ENCODE peak calls at places on chromosomes 5 and 9, in four cellular contexts. X, K, R and T are unnamed samples.

GRCh38 chr9:12784461-12785250 is 9.8 kb downstream of the LURAP1L start:
- DNase-seq in X (peak; percentile 98), K (peak; percentile 65), R (no peak), T (peak; percentile 100)

GRCh38 chr9:16728128-16728505 is 142.4 kb downstream of the BNC2 start:
- DNase-seq in X (peak; percentile 27), K (no peak), R (no peak), T (peak; percentile 25)

GRCh38 chr9:14822666-14823065 is 87.6 kb downstream of the FREM1 start:
- DNase-seq in X (no peak), K (no peak), R (no peak), T (no peak)

GRCh38 chr9:77926314-77926959 is 105.2 kb downstream of the GNAQ start:
- DNase-seq in X (peak; percentile 76), K (no peak), R (no peak), T (peak; percentile 64)

GRCh38 chr9:78573205-78573604 is 276.3 kb downstream of the PSAT1 start:
- DNase-seq in X (no peak), K (no peak), R (no peak), T (no peak)

GRCh38 chr9:85610074-85610855 is 131.5 kb downstream of the AGTPBP1 start:
- DNase-seq in X (peak; percentile 82), K (peak; percentile 78), R (peak; percentile 66), T (peak; percentile 81)

GRCh38 chr9:73615557-73615956 is 463.9 kb downstream of the ANXA1 start:
- DNase-seq in X (no peak), K (peak; percentile 44), R (no peak), T (no peak)

GRCh38 chr9:136560586-136560985 is 14.7 kb upstream of the NOTCH1 start:
- DNase-seq in X (no peak), K (no peak), R (no peak), T (no peak)

GRCh38 chr5:180330810-180331646 is 22.1 kb downstream of the GFPT2 start:
- DNase-seq in X (peak; percentile 99), K (peak; percentile 90), R (no peak), T (peak; percentile 99)

GRCh38 chr9:37187713-37188439 is 67.5 kb downstream of the ZCCHC7 start:
- DNase-seq in X (peak; percentile 28), K (no peak), R (no peak), T (no peak)

GRCh38 chr9:69919461-69920061 is 98.9 kb downstream of the CFAP95 start:
- DNase-seq in X (peak; percentile 74), K (peak; percentile 60), R (peak; percentile 35), T (peak; percentile 72)

GRCh38 chr9:91157891-91158660 is 203.6 kb downstream of the AUH start:
- DNase-seq in X (no peak), K (no peak), R (no peak), T (no peak)

GRCh38 chr5:59358497-59358896 is 535.0 kb downstream of the PDE4D start:
- DNase-seq in X (peak; percentile 16), K (peak; percentile 86), R (no peak), T (peak; percentile 88)

GRCh38 chr5:170155771-170156170 is 50.1 kb downstream of the FOXI1 start:
- DNase-seq in X (no peak), K (no peak), R (no peak), T (no peak)

GRCh38 chr9:82021198-82021597 is 32.6 kb downstream of the SPATA31D1 start:
- DNase-seq in X (peak; percentile 98), K (peak; percentile 12), R (no peak), T (peak; percentile 81)

GRCh38 chr5:125093776-125094175 is 347.3 kb upstream of the ZNF608 start:
- DNase-seq in X (peak; percentile 92), K (peak; percentile 2), R (no peak), T (peak; percentile 71)

GRCh38 chr9:128027705-128028104 is 39.4 kb downstream of the NAIF1 start:
- DNase-seq in X (no peak), K (no peak), R (no peak), T (no peak)

GRCh38 chr5:153749941-153750340 is 259.5 kb downstream of the GRIA1 start:
- DNase-seq in X (no peak), K (no peak), R (peak; percentile 75), T (peak; percentile 20)

GRCh38 chr5:134477462-134478245 is 47.8 kb upstream of the JADE2 start:
- DNase-seq in X (no peak), K (peak; percentile 59), R (no peak), T (peak; percentile 67)

GRCh38 chr5:171272996-171273970 is 35.8 kb upstream of the TLX3 start:
- DNase-seq in X (peak; percentile 40), K (peak; percentile 85), R (peak; percentile 3), T (peak; percentile 16)

GRCh38 chr5:103446813-103447212 is 115.8 kb downstream of the NUDT12 start:
- DNase-seq in X (peak; percentile 61), K (no peak), R (no peak), T (no peak)

GRCh38 chr5:135242021-135242480 is 157.0 kb downstream of the MACROH2A1 start:
- DNase-seq in X (peak; percentile 64), K (no peak), R (no peak), T (peak; percentile 58)

GRCh38 chr9:14031015-14031414 is 282.9 kb downstream of the NFIB start:
- DNase-seq in X (peak; percentile 18), K (peak; percentile 76), R (peak; percentile 29), T (peak; percentile 64)

GRCh38 chr9:30504502-30504905 is 1879.9 kb upstream of the ACO1 start:
- DNase-seq in X (no peak), K (no peak), R (no peak), T (no peak)

GRCh38 chr9:19408693-19409405 is at the start of gene ACER2:
- DNase-seq in X (peak; percentile 84), K (peak; percentile 94), R (peak; percentile 90), T (peak; percentile 88)
- H2BK15ac ChIP-seq in X (no peak within 1 kb of the TSS), K (no peak within 1 kb of the TSS), R (peak within 1 kb of the TSS; percentile 38), T (peak within 1 kb of the TSS; percentile 66)

GRCh38 chr5:132134384-132134783 is 60.8 kb downstream of the CSF2 start:
- DNase-seq in X (peak; percentile 30), K (peak; percentile 2), R (no peak), T (peak; percentile 31)

GRCh38 chr5:132136906-132137305 is 63.3 kb downstream of the CSF2 start:
- DNase-seq in X (peak; percentile 88), K (no peak), R (no peak), T (no peak)

GRCh38 chr5:132130918-132131715 is 57.5 kb downstream of the CSF2 start:
- DNase-seq in X (no peak), K (no peak), R (no peak), T (no peak)

DNA sequence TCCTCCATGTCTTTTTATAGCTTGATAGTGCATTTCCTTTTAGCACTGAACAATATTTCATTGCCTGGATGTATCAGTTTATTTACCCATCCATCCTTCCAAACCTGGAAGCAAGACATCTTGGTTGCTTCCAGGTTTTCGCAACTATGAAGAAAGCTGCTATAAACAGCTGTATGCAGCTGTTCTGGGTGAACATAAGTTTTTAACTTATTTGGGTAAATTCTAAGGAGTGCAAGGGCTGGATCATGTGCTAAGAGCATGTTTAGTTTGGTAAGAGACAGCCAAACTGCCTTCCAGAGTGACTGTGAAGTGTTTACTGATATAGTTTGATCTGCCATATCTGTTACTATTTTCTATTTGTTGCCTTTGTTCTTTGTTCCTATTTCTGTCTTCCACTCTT is 58.5 kb downstream of the CSF2 start:
- DNase-seq in X (no peak), K (no peak), R (no peak), T (peak; percentile 15)
- H2BK15ac ChIP-seq in X (no peak overlapping the region), K (no peak overlapping the region), R (no peak overlapping the region), T (no peak overlapping the region)

DNA sequence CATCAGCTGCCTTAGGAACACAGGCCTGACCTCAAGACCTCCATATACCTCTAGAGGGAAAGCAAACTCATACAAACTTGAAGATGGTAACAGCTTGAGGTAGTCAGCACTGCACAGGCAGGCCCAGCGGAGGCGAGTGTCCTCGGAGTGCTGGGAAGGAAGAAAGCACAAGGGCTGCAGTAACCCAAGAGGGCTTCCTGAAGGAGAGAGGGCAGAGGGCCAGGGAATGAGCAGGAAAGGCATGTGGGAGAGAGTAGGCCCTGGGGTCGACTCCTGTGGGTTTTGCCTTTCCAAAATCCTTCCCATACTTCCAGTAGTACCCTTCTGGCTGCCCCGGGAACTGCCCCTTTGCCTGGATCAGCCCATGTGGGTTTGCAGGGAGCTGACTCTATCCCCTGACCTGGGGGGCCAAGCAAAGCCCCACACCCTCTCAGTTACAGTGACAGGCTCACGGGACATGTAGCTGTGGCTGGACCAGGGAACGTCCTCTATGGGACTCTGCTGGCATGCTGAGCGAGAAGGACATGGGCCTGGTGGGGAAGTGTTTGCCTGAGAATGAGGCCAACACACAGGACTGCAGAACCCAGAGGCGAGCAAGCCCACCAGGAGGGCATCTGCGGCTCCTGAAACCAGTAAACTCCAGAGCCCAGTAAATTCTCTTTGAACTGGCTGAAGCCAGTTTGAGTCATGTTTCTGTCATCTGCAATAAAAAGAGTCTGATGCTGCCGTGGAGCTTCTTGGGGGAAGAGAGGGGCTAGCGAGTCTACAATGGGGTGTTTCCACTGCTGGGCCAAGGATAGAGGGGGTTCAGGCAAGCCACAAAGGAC is 64.1 kb downstream of the COL23A1 start:
- DNase-seq in X (no peak), K (no peak), R (no peak), T (no peak)
- H2BK15ac ChIP-seq in X (no peak overlapping the region), K (no peak overlapping the region), R (no peak overlapping the region), T (no peak overlapping the region)

GRCh38 chr9:32385135-32385884 is 867 bp downstream of the ACO1 start:
- DNase-seq in X (peak; percentile 41), K (no peak), R (no peak), T (no peak)

GRCh38 chr9:32387256-32387655 is 2.8 kb downstream of the ACO1 start:
- DNase-seq in X (no peak), K (no peak), R (no peak), T (no peak)

GRCh38 chr9:32385885-32386283 is 1.4 kb downstream of the ACO1 start:
- DNase-seq in X (no peak), K (no peak), R (no peak), T (no peak)

GRCh38 chr9:32384364-32385134 is at the start of gene ACO1:
- DNase-seq in X (peak; percentile 82), K (peak; percentile 89), R (peak; percentile 90), T (peak; percentile 89)

GRCh38 chr9:32389365-32389764 is 4.9 kb downstream of the ACO1 start:
- DNase-seq in X (no peak), K (no peak), R (no peak), T (no peak)
- H2BK15ac ChIP-seq in X (no peak overlapping the region), K (no peak overlapping the region), R (no peak overlapping the region), T (no peak overlapping the region)

DNA sequence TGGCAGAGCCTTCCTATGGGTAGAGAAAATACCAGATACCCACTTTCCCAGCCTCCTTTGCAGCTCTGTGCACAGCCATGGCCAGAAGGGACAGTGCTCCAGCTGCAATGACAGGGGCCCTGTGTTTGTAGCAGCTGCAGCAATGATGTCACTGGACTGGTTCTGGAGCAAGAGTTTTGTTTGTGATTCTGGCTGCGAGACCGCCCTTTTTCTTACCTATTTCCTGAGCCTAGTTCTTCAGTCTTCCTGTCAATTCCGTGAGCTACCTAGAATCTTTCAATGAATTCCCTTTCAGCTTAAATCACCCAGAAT is 10.0 kb upstream of the BOD1 start:
- DNase-seq in X (no peak), K (no peak), R (no peak), T (no peak)
- H2BK15ac ChIP-seq in X (no peak overlapping the region), K (no peak overlapping the region), R (no peak overlapping the region), T (no peak overlapping the region)